ENCODE peak calls at places on chromosome 15, in six cellular contexts. F is GM12865, W is IMR-90, H is A673, I is fibroblast of pulmonary artery, J is left lung. M is an unnamed sample.

GRCh38 chr15:82545002-82545401 is 4.7 kb upstream of the RPS17 start:
- DNase-seq in H (no peak), F (no peak), I (no peak), J (no peak), W (no peak), M (no peak)

GRCh38 chr15:36903195-36903594 is 197.2 kb downstream of the MEIS2 start:
- DNase-seq in J (no peak), I (no peak), F (no peak), W (no peak), H (no peak), M (no peak)

GRCh38 chr15:51558421-51558820 is 64.2 kb downstream of the DMXL2 start:
- DNase-seq in F (no peak), W (no peak), J (no peak), H (no peak), I (no peak), M (no peak)

GRCh38 chr15:66950114-66950513 is 115.3 kb upstream of the SMAD3 start:
- DNase-seq in H (no peak), W (no peak), J (no peak), F (no peak), I (no peak), M (no peak)

GRCh38 chr15:42137461-42138261 is 18.8 kb downstream of the PLA2G4F start:
- DNase-seq in I (peak; percentile 68), F (peak; percentile 41), H (peak; percentile 77), W (peak; percentile 50), J (no peak), M (peak; percentile 62)

GRCh38 chr15:37218351-37218916 is 118.1 kb upstream of the MEIS2 start:
- DNase-seq in F (peak; percentile 2), H (no peak), W (no peak), J (no peak), I (no peak), M (no peak)

GRCh38 chr15:26722621-26723160 is 50.2 kb downstream of the GABRB3 start:
- DNase-seq in F (no peak), H (no peak), J (no peak), W (no peak), I (no peak), M (peak; percentile 6)

GRCh38 chr15:101434032-101434920 is 55.2 kb downstream of the PCSK6 start:
- DNase-seq in I (no peak), F (no peak), H (no peak), W (no peak), J (no peak), M (no peak)

GRCh38 chr15:28964098-28964497 is 78.3 kb downstream of the APBA2 start:
- DNase-seq in J (no peak), I (no peak), H (no peak), W (no peak), F (no peak), M (no peak)

GRCh38 chr15:78265752-78266224 is 1.4 kb downstream of the DNAJA4 start:
- DNase-seq in H (no peak), J (no peak), I (peak; percentile 17), F (no peak), W (peak; percentile 76), M (peak; percentile 91)

GRCh38 chr15:52139599-52140462 is 27.3 kb upstream of the BCL2L10 start:
- DNase-seq in W (peak; percentile 62), J (peak; percentile 82), F (peak; percentile 87), H (peak; percentile 74), I (peak; percentile 78), M (peak; percentile 78)

GRCh38 chr15:101138913-101139880 is 112.7 kb downstream of the CHSY1 start:
- DNase-seq in I (no peak), W (peak; percentile 62), F (peak; percentile 86), J (peak; percentile 35), H (no peak), M (no peak)

GRCh38 chr15:32671339-32672325 is 30.1 kb downstream of the SCG5 start:
- DNase-seq in J (no peak), W (no peak), I (no peak), H (no peak), F (no peak), M (no peak)

GRCh38 chr15:78628227-78628626 is 7.4 kb upstream of the CHRNA3 start:
- DNase-seq in F (no peak), J (no peak), W (no peak), I (no peak), H (no peak), M (peak; percentile 54)

GRCh38 chr15:74131618-74132191 is 1.3 kb downstream of the ISLR2 start:
- DNase-seq in J (no peak), W (no peak), F (no peak), H (no peak), I (no peak), M (no peak)

GRCh38 chr15:92164327-92165000 is 229.2 kb upstream of the ST8SIA2 start:
- DNase-seq in H (no peak), F (no peak), I (peak; percentile 43), W (peak; percentile 20), J (no peak), M (no peak)

GRCh38 chr15:62118446-62118964 is 46.6 kb downstream of the C2CD4B start:
- DNase-seq in J (no peak), W (peak; percentile 31), F (no peak), H (peak; percentile 40), I (no peak), M (no peak)

GRCh38 chr15:89227425-89227824 is 6.0 kb upstream of the RLBP1 start:
- DNase-seq in H (no peak), I (no peak), J (no peak), W (no peak), F (no peak), M (no peak)

GRCh38 chr15:35753486-35753885 is 207.5 kb upstream of the DPH6 start:
- DNase-seq in H (no peak), W (peak; percentile 68), I (peak; percentile 23), F (no peak), J (no peak), M (peak; percentile 6)

GRCh38 chr15:79505956-79506355 is 73.8 kb downstream of the MINAR1 start:
- DNase-seq in H (no peak), W (no peak), F (no peak), J (no peak), I (no peak), M (no peak)

GRCh38 chr15:88792342-88793282 is 10.6 kb upstream of the ACAN start:
- DNase-seq in F (no peak), H (no peak), W (no peak), I (no peak), J (no peak), M (no peak)

GRCh38 chr15:40595773-40596172 is 1.7 kb downstream of the KNL1 start:
- DNase-seq in J (no peak), F (no peak), I (no peak), H (peak; percentile 23), W (no peak), M (no peak)
- H3K4me3 ChIP-seq in J (no peak overlapping the region), F (peak overlapping the region; percentile 92), I (no peak overlapping the region), H (peak overlapping the region; percentile 68), W (no peak overlapping the region), M (no peak overlapping the region)

GRCh38 chr15:30906366-30906765 is 2.7 kb downstream of the FAN1 start:
- DNase-seq in H (no peak), I (no peak), W (no peak), J (no peak), F (no peak), M (peak; percentile 10)

GRCh38 chr15:30903497-30904187 is at the start of gene FAN1:
- DNase-seq in J (peak; percentile 95), F (peak; percentile 92), H (peak; percentile 98), I (peak; percentile 88), W (peak; percentile 84), M (peak; percentile 95)

GRCh38 chr15:30901889-30902288 is 1.8 kb upstream of the FAN1 start:
- DNase-seq in H (no peak), W (no peak), J (no peak), I (no peak), F (no peak), M (no peak)

GRCh38 chr15:30904812-30905211 is 1.1 kb downstream of the FAN1 start:
- DNase-seq in F (no peak), H (no peak), W (no peak), I (no peak), J (no peak), M (no peak)

DNA sequence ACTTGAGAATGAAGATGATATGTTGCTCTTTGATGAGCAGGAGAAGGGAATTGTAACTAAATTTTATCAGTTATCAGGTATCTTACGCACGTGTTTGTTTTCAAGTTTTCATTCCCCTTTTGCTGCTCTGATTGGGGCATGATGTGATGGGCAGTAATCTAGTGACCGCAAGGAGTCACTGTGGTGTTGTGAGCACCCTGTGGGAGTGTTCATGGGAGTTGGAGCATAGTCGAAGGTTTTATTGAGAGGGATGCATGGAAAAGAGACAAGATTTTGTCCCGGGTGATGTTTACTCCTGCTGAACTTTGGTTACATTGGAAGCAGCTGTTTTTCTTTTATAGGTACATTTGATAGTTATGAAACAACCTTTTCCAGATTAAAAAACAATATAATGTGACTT is 2.1 kb downstream of the FAN1 start:
- DNase-seq in J (no peak), W (peak; percentile 18), H (no peak), I (no peak), F (no peak), M (no peak)
- TF ChIP-seq CTCF in J (no peak), W (peak; percentile 34), H (no peak), I (peak; percentile 33), F (no peak), M (no peak)

GRCh38 chr15:90838544-90838943 is 29.8 kb upstream of the FURIN start:
- DNase-seq in W (no peak), I (no peak), H (no peak), J (no peak), F (no peak), M (no peak)
- H3K4me3 ChIP-seq in W (no peak overlapping the region), I (no peak overlapping the region), H (no peak overlapping the region), J (no peak overlapping the region), F (no peak overlapping the region), M (no peak overlapping the region)

GRCh38 chr15:49606594-49606993 is 14.0 kb downstream of the FAM227B start:
- DNase-seq in I (no peak), W (peak; percentile 5), J (no peak), H (no peak), F (no peak), M (no peak)
- TF ChIP-seq CTCF in I (peak; percentile 25), W (no peak), J (no peak), H (no peak), F (no peak), M (peak; percentile 20)

GRCh38 chr15:64808785-64809453 is 16.5 kb downstream of the PIF1 start:
- DNase-seq in W (no peak), H (no peak), F (no peak), I (no peak), J (no peak), M (no peak)
- H3K4me3 ChIP-seq in W (no peak overlapping the region), H (no peak overlapping the region), F (no peak overlapping the region), I (no peak overlapping the region), J (no peak overlapping the region), M (no peak overlapping the region)

M was measured in epithelial cell of esophagus.